ENCODE peak calls at places on chromosomes 5 and 9, in six cellular contexts. D, Q, C, U, E and X are unnamed samples.

GRCh38 chr5:143650296-143650695 is 161.7 kb upstream of the HMHB1 start:
- DNase-seq in D (no peak), Q (no peak), C (peak), U (no peak), E (no peak), X (no peak)

GRCh38 chr9:33445389-33445881 is 2.0 kb downstream of the AQP3 start:
- DNase-seq in D (no peak), Q (no peak), C (no peak), U (peak), E (no peak), X (no peak)

GRCh38 chr9:84371737-84372136 is 31.2 kb upstream of the SLC28A3 start:
- DNase-seq in D (no peak), Q (no peak), C (peak), U (peak), E (no peak), X (peak)

GRCh38 chr9:16413509-16414016 is 456.9 kb downstream of the BNC2 start:
- DNase-seq in D (no peak), Q (no peak), C (no peak), U (peak), E (no peak), X (peak)

GRCh38 chr5:171453056-171453725 is 33.7 kb downstream of the FGF18 start:
- DNase-seq in D (no peak), Q (no peak), C (no peak), U (no peak), E (no peak), X (no peak)

GRCh38 chr5:157603333-157604190 is 28.0 kb upstream of the ADAM19 start:
- DNase-seq in D (no peak), Q (no peak), C (no peak), U (peak), E (no peak), X (peak)

GRCh38 chr5:159105318-159106053 is 5.8 kb upstream of the EBF1 start:
- DNase-seq in D (no peak), Q (peak), C (no peak), U (no peak), E (peak), X (no peak)

GRCh38 chr9:100521282-100521681 is 48.3 kb downstream of the TMEFF1 start:
- DNase-seq in D (no peak), Q (no peak), C (no peak), U (no peak), E (no peak), X (no peak)

GRCh38 chr9:133569109-133569785 is 34.7 kb downstream of the ADAMTSL2 start:
- DNase-seq in D (no peak), Q (no peak), C (no peak), U (no peak), E (no peak), X (no peak)

GRCh38 chr5:31291323-31291854 is 97.9 kb downstream of the CDH6 start:
- DNase-seq in D (no peak), Q (peak), C (no peak), U (peak), E (peak), X (no peak)

GRCh38 chr9:61673664-61674381 is 484.0 kb downstream of the SPATA31A7 start:
- DNase-seq in D (no peak), Q (no peak), C (no peak), U (no peak), E (no peak), X (no peak)

GRCh38 chr5:133366966-133367365 is 245.4 kb downstream of the FSTL4 start:
- DNase-seq in D (no peak), Q (no peak), C (no peak), U (no peak), E (no peak), X (no peak)

GRCh38 chr9:109159583-109159982 is 7.5 kb downstream of the FRRS1L start:
- DNase-seq in D (no peak), Q (no peak), C (no peak), U (no peak), E (no peak), X (no peak)

GRCh38 chr5:134111741-134112647 is 2.5 kb upstream of the TCF7 start:
- DNase-seq in D (no peak), Q (no peak), C (no peak), U (no peak), E (no peak), X (peak)

GRCh38 chr5:66113160-66113559 is 30.9 kb upstream of the SREK1 start:
- DNase-seq in D (no peak), Q (no peak), C (no peak), U (peak), E (no peak), X (peak)

GRCh38 chr9:68898781-68899439 is 115.0 kb downstream of the PRKACG start:
- DNase-seq in D (no peak), Q (no peak), C (no peak), U (no peak), E (no peak), X (no peak)

GRCh38 chr9:1429328-1429727 is 379.2 kb downstream of the DMRT2 start:
- DNase-seq in D (peak), Q (peak), C (no peak), U (peak), E (no peak), X (no peak)

GRCh38 chr5:178347956-178348355 is 115.4 kb upstream of the PHYKPL start:
- DNase-seq in D (no peak), Q (no peak), C (no peak), U (no peak), E (no peak), X (no peak)

GRCh38 chr9:90842984-90843383 is 41.4 kb downstream of the SYK start:
- DNase-seq in D (no peak), Q (no peak), C (no peak), U (no peak), E (no peak), X (no peak)

GRCh38 chr5:73792687-73793320 is 166.8 kb downstream of the ARHGEF28 start:
- DNase-seq in D (peak), Q (peak), C (peak), U (peak), E (peak), X (peak)

GRCh38 chr9:136531904-136532798 is 13.7 kb downstream of the NOTCH1 start:
- DNase-seq in D (no peak), Q (no peak), C (no peak), U (no peak), E (no peak), X (no peak)

GRCh38 chr5:139650689-139651501 is 2.7 kb downstream of the CXXC5 start:
- DNase-seq in D (peak), Q (no peak), C (peak), U (no peak), E (peak), X (no peak)

GRCh38 chr9:17484906-17485305 is 94.0 kb upstream of the SH3GL2 start:
- DNase-seq in D (no peak), Q (no peak), C (no peak), U (no peak), E (no peak), X (no peak)

DNA sequence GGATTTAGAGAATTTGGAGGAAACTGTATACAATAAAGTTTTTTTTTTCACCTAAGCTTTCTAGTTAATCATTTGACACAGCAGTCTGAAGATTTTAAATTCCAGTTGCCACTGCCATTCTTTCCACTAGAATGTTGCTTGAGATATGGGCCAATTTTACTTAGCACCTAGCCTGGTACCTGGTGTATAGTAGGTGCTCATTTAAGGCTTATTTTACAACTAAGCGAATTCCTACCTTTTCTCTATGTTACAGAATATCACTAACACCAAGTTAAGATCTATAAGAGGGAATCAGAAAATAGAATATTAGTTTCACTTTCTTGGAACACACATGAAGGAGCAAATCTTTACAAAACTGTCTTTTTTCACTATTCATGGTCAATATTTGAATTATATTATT is 3.2 kb upstream of the DDX4 start:
- DNase-seq in D (no peak), Q (no peak), C (no peak), U (no peak), E (no peak), X (no peak)
- TF ChIP-seq CTCF in D (no peak), Q (no peak), C (no peak), U (no peak), E (no peak), X (no peak)

GRCh38 chr9:123753669-123754307 is 176.1 kb downstream of the DENND1A start:
- DNase-seq in D (no peak), Q (no peak), C (no peak), U (no peak), E (no peak), X (no peak)

GRCh38 chr9:123753011-123753410 is 176.9 kb downstream of the DENND1A start:
- DNase-seq in D (no peak), Q (no peak), C (no peak), U (no peak), E (no peak), X (no peak)

GRCh38 chr9:123745933-123746332 is 184.0 kb downstream of the DENND1A start:
- DNase-seq in D (no peak), Q (no peak), C (no peak), U (no peak), E (no peak), X (no peak)

GRCh38 chr9:123746765-123747164 is 183.2 kb downstream of the DENND1A start:
- DNase-seq in D (no peak), Q (no peak), C (no peak), U (no peak), E (no peak), X (no peak)

DNA sequence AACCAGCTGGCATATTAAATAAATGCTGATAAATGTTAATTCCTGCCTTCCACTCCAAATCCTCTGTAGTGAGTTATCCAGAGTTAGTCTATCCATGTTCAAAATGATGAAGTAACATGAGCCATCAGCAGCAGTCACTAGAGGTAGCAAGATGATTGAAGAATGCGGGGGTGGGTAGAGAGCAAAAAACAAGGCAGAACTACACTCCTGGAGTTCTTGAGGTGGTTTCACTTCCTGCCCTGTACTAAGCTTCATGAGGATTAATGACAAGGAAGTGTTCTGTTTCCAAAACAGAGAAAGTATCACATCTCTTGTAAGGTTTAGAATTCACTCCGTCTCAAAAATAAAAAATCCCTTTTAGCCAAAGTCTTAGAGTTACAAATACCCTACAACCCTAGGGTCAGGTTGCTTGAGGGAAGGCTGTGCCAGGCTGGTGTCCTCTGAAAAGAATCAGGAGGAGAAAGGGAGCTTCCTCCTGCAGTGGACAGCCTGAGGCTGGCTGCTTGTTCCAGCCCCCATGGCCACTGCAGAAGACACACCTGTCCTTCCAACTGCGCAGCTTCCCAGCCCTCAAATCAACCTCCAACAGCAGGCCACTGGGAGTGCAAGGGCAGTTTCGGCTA is 180.2 kb downstream of the DENND1A start:
- DNase-seq in D (no peak), Q (no peak), C (no peak), U (no peak), E (no peak), X (no peak)
- TF ChIP-seq CTCF in D (no peak), Q (no peak), C (no peak), U (no peak), E (no peak), X (no peak)

GRCh38 chr9:97372580-97372979 is 39.3 kb upstream of the TDRD7 start:
- DNase-seq in D (no peak), Q (no peak), C (no peak), U (no peak), E (no peak), X (no peak)
- TF ChIP-seq CTCF in D (no peak), Q (no peak), C (no peak), U (no peak), E (no peak), X (no peak)

DNA sequence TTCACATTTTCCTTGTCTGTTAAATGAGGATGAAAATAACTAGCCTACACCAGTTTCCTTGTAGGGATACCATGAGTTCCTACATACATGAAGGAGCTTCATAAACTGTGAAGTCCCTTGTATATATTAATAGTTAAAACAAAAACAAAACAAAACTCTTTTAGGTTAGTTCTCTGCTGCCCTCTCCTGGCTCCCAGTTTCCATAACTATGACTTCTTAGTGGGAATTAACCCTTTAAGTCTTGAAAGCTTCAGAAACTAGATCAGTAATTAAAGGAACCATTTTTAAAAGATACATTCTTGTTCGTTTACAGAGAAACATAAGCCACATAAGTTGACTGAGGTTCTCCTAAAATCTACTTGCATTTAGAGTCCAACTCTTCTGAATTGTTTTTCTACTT is 500.0 kb upstream of the C9orf72 start:
- DNase-seq in D (no peak), Q (peak), C (no peak), U (peak), E (peak), X (no peak)
- TF ChIP-seq CTCF in D (peak), Q (peak), C (peak), U (peak), E (peak), X (peak)

GRCh38 chr5:77277764-77278163 is 67.3 kb downstream of the PDE8B start:
- DNase-seq in D (no peak), Q (no peak), C (no peak), U (no peak), E (no peak), X (no peak)

GRCh38 chr5:77281969-77282336 is 71.5 kb downstream of the PDE8B start:
- DNase-seq in D (no peak), Q (no peak), C (no peak), U (no peak), E (no peak), X (no peak)

GRCh38 chr5:77285442-77285841 is 75.0 kb downstream of the PDE8B start:
- DNase-seq in D (no peak), Q (no peak), C (no peak), U (no peak), E (no peak), X (no peak)

GRCh38 chr5:77280036-77280435 is 69.6 kb downstream of the PDE8B start:
- DNase-seq in D (no peak), Q (no peak), C (no peak), U (no peak), E (no peak), X (no peak)

GRCh38 chr5:77282337-77283027 is 72.0 kb downstream of the PDE8B start:
- DNase-seq in D (no peak), Q (no peak), C (no peak), U (peak), E (peak), X (peak)
- TF ChIP-seq CTCF in D (no peak), Q (no peak), C (no peak), U (peak), E (no peak), X (peak)

GRCh38 chr5:10021248-10021647 is 228.4 kb downstream of the ATPSCKMT start:
- DNase-seq in D (no peak), Q (no peak), C (no peak), U (no peak), E (no peak), X (no peak)
- TF ChIP-seq CTCF in D (no peak), Q (no peak), C (no peak), U (peak), E (peak), X (peak)